ENCODE peak calls at places on chromosomes 1 and 21, in eight cellular contexts. P is thoracic aorta, K is suprapubic skin, L is spleen, E is left lung, N is psoas muscle, M is sigmoid colon, V is stomach. G is an unnamed sample. For H3K9me3 and H3K4me1, the result is how much of the 10 kb centered on the place peaks cover.

GRCh38 chr1:203144661-203145060 is 17.1 kb downstream of the ADORA1 start:
- DNase-seq in L (no peak), K (no peak), V (no peak), M (no peak), E (no peak), P (no peak), N (no peak), G (no peak)

GRCh38 chr1:110750446-110751029 is 75.8 kb upstream of the KCNA3 start:
- DNase-seq in K (no peak), P (no peak), L (no peak), N (no peak), V (no peak), M (no peak), E (no peak), G (no peak)

GRCh38 chr21:44434568-44434925 is 20.8 kb upstream of the LRRC3 start:
- DNase-seq in L (peak), N (peak), K (peak), P (no peak), M (peak), E (peak), V (no peak), G (peak)

GRCh38 chr1:96416690-96417444 is 304.7 kb upstream of the PTBP2 start:
- DNase-seq in M (no peak), L (no peak), N (no peak), P (no peak), V (no peak), E (no peak), K (no peak), G (no peak)

GRCh38 chr1:180248176-180248575 is 18.1 kb downstream of the LHX4 start:
- DNase-seq in L (no peak), M (peak), K (no peak), N (peak), P (no peak), E (no peak), V (no peak), G (no peak)

GRCh38 chr1:245375789-245376188 is 221.0 kb downstream of the KIF26B start:
- DNase-seq in E (no peak), K (no peak), M (no peak), P (no peak), N (no peak), L (no peak), V (no peak), G (no peak)

GRCh38 chr1:240149488-240150094 is 57.9 kb downstream of the FMN2 start:
- DNase-seq in V (no peak), E (no peak), P (no peak), N (no peak), L (no peak), K (no peak), M (no peak), G (no peak)

GRCh38 chr1:72438270-72438669 is 155.9 kb upstream of the NEGR1 start:
- DNase-seq in V (no peak), P (no peak), K (no peak), E (no peak), N (no peak), M (no peak), L (no peak), G (no peak)

GRCh38 chr1:199283814-199284213 is 645.0 kb downstream of the PTPRC start:
- DNase-seq in K (no peak), L (no peak), V (no peak), M (no peak), P (no peak), E (no peak), N (no peak), G (no peak)

GRCh38 chr1:99685516-99686180 is 39.7 kb downstream of the PALMD start:
- DNase-seq in M (peak), K (peak), E (no peak), N (peak), P (peak), L (no peak), V (peak), G (peak)

GRCh38 chr1:55463814-55464445 is 248.8 kb upstream of the USP24 start:
- DNase-seq in L (no peak), N (peak), E (no peak), M (peak), K (no peak), V (no peak), P (no peak), G (no peak)

GRCh38 chr1:26177182-26177684 is at the start of gene CNKSR1:
- DNase-seq in V (peak), L (no peak), P (no peak), E (peak), K (no peak), N (no peak), M (no peak), G (no peak)

GRCh38 chr1:15020943-15021745 is 132.4 kb upstream of the TMEM51 start:
- DNase-seq in E (peak), K (no peak), N (peak), P (no peak), L (peak), V (no peak), M (no peak), G (peak)

GRCh38 chr21:33844104-33844889 is 71.3 kb downstream of the ATP5PO start:
- DNase-seq in K (peak), M (no peak), E (no peak), V (no peak), P (no peak), N (no peak), L (no peak), G (peak)

GRCh38 chr1:198278922-198279321 is 122.1 kb downstream of the NEK7 start:
- DNase-seq in V (no peak), K (no peak), L (no peak), E (no peak), N (no peak), P (no peak), M (no peak), G (no peak)

GRCh38 chr1:30964706-30965105 is 56.1 kb upstream of the SDC3 start:
- DNase-seq in L (no peak), N (no peak), V (no peak), K (no peak), P (no peak), E (no peak), M (no peak), G (peak)

GRCh38 chr1:78647238-78647637 is 2.4 kb upstream of the IFI44 start:
- DNase-seq in V (no peak), P (no peak), L (no peak), E (no peak), K (no peak), M (no peak), N (no peak), G (no peak)

GRCh38 chr1:109045595-109045994 is 3.7 kb upstream of the WDR47 start:
- DNase-seq in N (no peak), V (no peak), M (no peak), P (no peak), E (no peak), L (no peak), K (no peak), G (no peak)

GRCh38 chr1:8764301-8764937 is 53.0 kb downstream of the RERE start:
- DNase-seq in L (no peak), M (no peak), K (no peak), N (no peak), P (no peak), V (no peak), E (no peak), G (no peak)

GRCh38 chr1:21799730-21800129 is 12.3 kb upstream of the LDLRAD2 start:
- DNase-seq in V (no peak), E (no peak), P (no peak), L (no peak), M (no peak), N (no peak), K (no peak), G (no peak)

GRCh38 chr1:101237229-101237837 is 514 bp downstream of the S1PR1 start:
- DNase-seq in E (no peak), V (no peak), M (no peak), N (no peak), P (no peak), L (no peak), K (no peak), G (no peak)

GRCh38 chr1:215888159-215888558 is 321.1 kb downstream of the KCTD3 start:
- DNase-seq in L (no peak), V (no peak), M (no peak), P (no peak), N (no peak), E (no peak), K (no peak), G (no peak)

GRCh38 chr21:28269173-28269572 is 723.5 kb downstream of the LTN1 start:
- DNase-seq in K (no peak), L (no peak), N (no peak), M (no peak), V (no peak), E (no peak), P (no peak), G (no peak)

GRCh38 chr21:25837545-25838263 is 102.9 kb downstream of the GABPA start:
- DNase-seq in L (no peak), N (no peak), M (no peak), V (no peak), K (no peak), E (no peak), P (no peak), G (no peak)

GRCh38 chr1:116306102-116306501 is 66.9 kb upstream of the ATP1A1 start:
- DNase-seq in P (no peak), K (no peak), E (no peak), M (no peak), V (no peak), N (no peak), L (no peak), G (no peak)

GRCh38 chr1:150320667-150320978 is 710 bp upstream of the PRPF3 start:
- DNase-seq in N (no peak), K (peak), E (no peak), V (no peak), L (no peak), M (no peak), P (no peak), G (no peak)

DNA sequence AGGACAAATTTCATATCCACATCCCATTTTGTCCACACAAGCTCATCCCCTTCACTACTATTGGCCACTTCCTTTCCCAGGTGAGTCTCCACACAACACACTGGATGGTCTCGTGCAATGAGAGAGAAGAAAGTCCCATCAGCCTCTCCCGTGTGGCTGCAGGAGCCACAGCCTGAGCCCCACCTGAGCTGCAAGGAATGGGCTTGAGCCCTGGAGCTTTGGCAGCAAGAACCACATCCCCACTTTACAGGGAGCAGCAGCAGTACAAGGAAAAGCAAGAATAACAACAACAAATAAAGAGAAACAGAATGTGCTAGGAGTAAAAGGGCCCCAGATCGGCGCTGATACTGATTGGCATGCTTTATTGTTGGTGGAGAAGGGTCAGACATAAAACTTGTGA is 117.7 kb downstream of the TPTE start:
- DNase-seq in K (no peak), P (no peak), V (no peak), L (no peak), M (no peak), N (no peak), E (no peak), G (no peak)
- H3K9me3 ChIP-seq in K (under half), P (under half), V (under half), L (half or more), M (under half), N (under half), E (under half), G (half or more)

GRCh38 chr1:154990276-154990675 is 3.1 kb upstream of the LENEP start:
- DNase-seq in K (no peak), M (no peak), N (peak), P (no peak), L (peak), V (no peak), E (no peak), G (no peak)
- H3K27ac ChIP-seq in K (no peak), M (no peak), N (no peak), P (no peak), L (no peak), V (no peak), E (no peak), G (no peak)

DNA sequence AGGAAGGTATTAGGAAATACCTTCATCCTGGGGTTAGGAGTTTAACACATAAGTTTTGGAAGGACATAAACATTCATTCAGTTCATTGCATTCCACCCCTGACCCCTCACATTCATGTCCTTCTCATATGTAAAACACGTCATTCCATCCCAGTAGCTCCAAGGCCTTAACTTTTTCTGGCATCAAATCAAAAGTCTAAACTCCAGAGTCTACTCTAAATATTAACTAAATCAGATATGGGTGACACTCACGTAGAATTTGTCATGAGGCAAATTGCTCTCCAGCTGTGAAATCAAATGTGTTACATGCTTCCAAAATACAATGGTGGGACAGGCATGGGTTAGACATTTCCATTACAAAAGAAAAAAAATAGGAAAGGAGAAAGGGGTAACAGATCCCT is 298.2 kb upstream of the LRRC7 start:
- DNase-seq in N (no peak), K (no peak), L (no peak), V (no peak), M (no peak), E (no peak), P (no peak), G (no peak)
- H3K4me1 ChIP-seq in N (under half), K (under half), L (under half), V (under half), M (under half), E (under half), P (under half), G (under half)

GRCh38 chr1:49544615-49545014 is 479.1 kb downstream of the AGBL4 start:
- DNase-seq in M (no peak), K (no peak), E (no peak), N (no peak), V (no peak), L (no peak), P (no peak), G (no peak)
- H3K9me3 ChIP-seq in M (under half), K (under half), E (under half), N (under half), V (under half), L (under half), P (under half), G (half or more)

GRCh38 chr1:165843304-165843703 is 15.9 kb downstream of the UCK2 start:
- DNase-seq in N (no peak), V (no peak), P (no peak), L (no peak), E (no peak), K (no peak), M (no peak), G (no peak)

GRCh38 chr1:165840419-165840818 is 13.0 kb downstream of the UCK2 start:
- DNase-seq in K (no peak), P (no peak), N (no peak), L (no peak), V (no peak), E (no peak), M (no peak), G (no peak)

GRCh38 chr1:165844114-165844798 is 16.8 kb downstream of the UCK2 start:
- DNase-seq in K (no peak), M (no peak), E (no peak), L (no peak), N (no peak), P (no peak), V (no peak), G (no peak)

GRCh38 chr1:165842363-165843129 is 15.1 kb downstream of the UCK2 start:
- DNase-seq in E (no peak), L (no peak), M (no peak), P (no peak), N (no peak), V (no peak), K (no peak), G (no peak)

DNA sequence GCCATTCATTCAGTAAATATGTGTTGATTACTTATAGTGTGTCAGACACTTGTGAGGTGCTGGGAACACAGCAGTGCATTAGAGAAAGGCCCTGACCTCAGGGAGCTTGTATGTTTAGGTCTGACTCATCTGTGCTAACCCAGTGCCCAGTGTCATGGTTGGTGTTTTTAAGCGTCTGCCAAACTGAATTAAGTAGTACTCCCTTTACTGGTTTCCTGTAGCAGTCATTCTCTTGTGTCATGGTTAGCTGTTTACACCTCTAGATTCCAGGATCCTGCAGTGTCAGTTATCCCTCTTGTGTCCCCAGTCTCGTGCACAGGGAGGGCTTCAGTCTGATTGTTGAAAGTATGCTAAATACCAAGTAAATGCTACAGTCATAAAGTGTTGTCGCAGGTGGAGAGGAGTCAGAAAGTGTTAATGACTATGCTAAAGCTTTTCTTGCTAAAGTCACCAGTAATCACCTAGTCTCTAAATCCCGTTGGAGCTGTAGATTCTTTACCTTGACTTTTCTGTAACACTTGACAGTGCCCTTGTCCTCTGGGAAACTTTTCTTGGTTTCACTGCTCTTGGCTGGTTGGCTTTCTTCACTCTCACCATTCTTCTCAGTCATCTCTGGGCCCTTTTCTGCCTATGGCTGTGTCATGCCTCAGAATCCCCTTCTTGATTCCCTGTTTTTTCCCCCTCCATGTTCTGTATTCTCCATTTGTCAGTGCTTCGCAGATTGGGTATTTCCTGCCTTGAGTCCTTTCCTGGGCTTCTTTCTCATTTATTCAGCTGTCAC is 14.4 kb downstream of the UCK2 start:
- DNase-seq in P (no peak), L (no peak), M (no peak), K (no peak), V (no peak), N (no peak), E (no peak), G (no peak)
- H3K27ac ChIP-seq in P (no peak), L (no peak), M (no peak), K (no peak), V (no peak), N (peak), E (no peak), G (no peak)

DNA sequence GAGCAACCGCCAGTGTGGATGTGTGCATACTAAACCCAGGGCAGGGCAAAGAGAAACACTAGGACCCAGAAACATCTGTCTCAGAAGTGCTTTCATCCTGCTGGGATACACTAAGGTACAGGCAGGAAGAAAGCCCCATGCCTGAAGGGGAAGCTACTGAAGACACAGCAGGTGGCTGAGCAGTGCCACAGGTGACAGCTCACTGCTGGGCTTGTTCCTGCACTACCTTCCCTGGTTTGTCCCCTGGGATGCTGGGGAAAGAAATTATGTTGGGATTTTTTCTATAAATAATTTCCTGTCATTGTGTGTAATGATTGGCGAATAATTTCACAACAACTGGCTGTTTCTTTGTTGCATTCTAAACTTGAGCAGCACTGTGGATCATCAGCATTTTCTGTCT is 245.3 kb upstream of the RAB4A start:
- DNase-seq in L (no peak), V (no peak), K (no peak), N (no peak), P (no peak), M (no peak), E (no peak), G (no peak)
- H3K4me1 ChIP-seq in L (under half), V (under half), K (under half), N (under half), P (under half), M (under half), E (under half), G (under half)

GRCh38 chr21:18522181-18522771 is 118.7 kb upstream of the TMPRSS15 start:
- DNase-seq in M (no peak), P (no peak), K (no peak), E (no peak), N (no peak), L (no peak), V (no peak), G (no peak)
- H3K9me3 ChIP-seq in M (under half), P (under half), K (under half), E (under half), N (under half), L (under half), V (under half), G (under half)

GRCh38 chr1:117826119-117826518 is 103.3 kb downstream of the GDAP2 start:
- DNase-seq in P (no peak), N (no peak), L (no peak), E (no peak), V (no peak), K (no peak), M (no peak), G (no peak)
- H3K27ac ChIP-seq in P (peak), N (peak), L (no peak), E (no peak), V (peak), K (peak), M (peak), G (peak)

G was measured in left ventricle myocardium inferior.